ENCODE peak calls at places on chromosomes 1 and 21, in seven cellular contexts. U is M059J; L is stimulated activated CD4-positive, alpha-beta T cell treated with anti-CD3 and anti-CD28 coated beads, TNF-alpha, amount 100 ng/mL, for 4 hours; C is effector memory CD4-positive, alpha-beta T cell; I is activated gamma-delta T cell treated with Interleukin-2 at 50 U/mL for 16 hours; V is tibial artery; Y is EH. X is an unnamed sample.

GRCh38 chr1:151837197-151837596 is 2.4 kb downstream of the C2CD4D start:
- DNase-seq in U (no peak), L (no peak), C (peak), I (peak), V (no peak), Y (no peak), X (no peak)

GRCh38 chr1:6471086-6471841 is 5.3 kb upstream of the TNFRSF25 start:
- DNase-seq in U (no peak), L (no peak), C (no peak), I (no peak), V (no peak), Y (no peak), X (no peak)

GRCh38 chr1:43776043-43776761 is 68.9 kb downstream of the ST3GAL3 start:
- DNase-seq in U (peak), L (no peak), C (no peak), I (no peak), V (no peak), Y (peak), X (no peak)

GRCh38 chr21:38503588-38503987 is 5.3 kb upstream of the ERG start:
- DNase-seq in U (peak), L (no peak), C (no peak), I (no peak), V (peak), Y (peak), X (no peak)

GRCh38 chr1:156648951-156649350 is 7.0 kb downstream of the BCAN start:
- DNase-seq in U (peak), L (no peak), C (no peak), I (no peak), V (no peak), Y (no peak), X (no peak)

GRCh38 chr1:28775121-28775942 is 36.6 kb upstream of the OPRD1 start:
- DNase-seq in U (no peak), L (peak), C (peak), I (peak), V (peak), Y (peak), X (peak)

GRCh38 chr1:218537131-218537904 is 192.2 kb downstream of the TGFB2 start:
- DNase-seq in U (peak), L (no peak), C (no peak), I (no peak), V (no peak), Y (peak), X (no peak)

GRCh38 chr1:35558374-35559316 is 1.0 kb downstream of the NCDN start:
- DNase-seq in U (no peak), L (no peak), C (peak), I (no peak), V (no peak), Y (peak), X (no peak)

GRCh38 chr1:15451014-15451722 is 5.4 kb upstream of the CELA2A start:
- DNase-seq in U (no peak), L (no peak), C (no peak), I (no peak), V (no peak), Y (no peak), X (no peak)

GRCh38 chr1:206896261-206896660 is 982 bp upstream of the IL24 start:
- DNase-seq in U (no peak), L (no peak), C (no peak), I (no peak), V (no peak), Y (no peak), X (no peak)

GRCh38 chr1:162627662-162628296 is 4.5 kb upstream of the DDR2 start:
- DNase-seq in U (peak), L (no peak), C (no peak), I (no peak), V (no peak), Y (peak), X (no peak)

GRCh38 chr1:218156602-218157001 is 128.5 kb upstream of the RRP15 start:
- DNase-seq in U (no peak), L (no peak), C (no peak), I (no peak), V (no peak), Y (no peak), X (no peak)

GRCh38 chr1:151238467-151238739 is 16.1 kb upstream of the PSMD4 start:
- DNase-seq in U (peak), L (no peak), C (no peak), I (no peak), V (no peak), Y (peak), X (no peak)

GRCh38 chr1:151846686-151847227 is 6.8 kb downstream of the THEM5 start:
- DNase-seq in U (no peak), L (no peak), C (no peak), I (no peak), V (peak), Y (no peak), X (no peak)

GRCh38 chr1:226702318-226702956 is 36.6 kb downstream of the ITPKB start:
- DNase-seq in U (peak), L (no peak), C (no peak), I (no peak), V (no peak), Y (peak), X (no peak)

GRCh38 chr1:230120949-230121381 is 53.9 kb downstream of the GALNT2 start:
- DNase-seq in U (peak), L (no peak), C (no peak), I (no peak), V (no peak), Y (no peak), X (no peak)

X was measured in T follicular helper cell.